ENCODE peak calls at places on chromosomes 6 and 20, in nine cellular contexts. L, I, Y, T, O, M, X, W and P are unnamed samples.
A peak's percentile ranks its signal among the peaks of the same experiment; 100 is the strongest.

GRCh38 chr6:64330694-64331309 is 695.2 kb downstream of the PHF3 start:
- DNase-seq in M (peak; percentile 19), I (peak; percentile 81), T (peak; percentile 65), L (peak; percentile 86), O (peak; percentile 43), W (peak; percentile 68), Y (peak; percentile 51), X (peak; percentile 88), P (peak; percentile 3)

GRCh38 chr20:46552460-46553420 is 2.3 kb upstream of the OCSTAMP start:
- DNase-seq in M (no peak), Y (no peak), O (no peak), W (no peak), X (no peak), I (no peak), L (no peak), T (no peak), P (no peak)

GRCh38 chr6:75422024-75422639 is 71.5 kb downstream of the FILIP1 start:
- DNase-seq in I (no peak), T (no peak), L (no peak), O (no peak), W (no peak), X (no peak), Y (no peak), M (no peak), P (no peak)

GRCh38 chr20:57610261-57610952 is 9.8 kb downstream of the ZBP1 start:
- DNase-seq in W (peak; percentile 39), O (no peak), M (no peak), X (peak; percentile 56), I (no peak), L (no peak), Y (no peak), T (no peak), P (no peak)

GRCh38 chr20:36231331-36231730 is 4.9 kb upstream of the AAR2 start:
- DNase-seq in O (no peak), M (no peak), I (no peak), W (no peak), Y (no peak), T (no peak), X (no peak), L (no peak), P (no peak)

GRCh38 chr6:161227004-161227950 is 46.6 kb downstream of the AGPAT4 start:
- DNase-seq in Y (no peak), I (no peak), X (no peak), M (no peak), T (no peak), O (no peak), W (no peak), L (no peak), P (no peak)

GRCh38 chr20:53852025-53852424 is 218.4 kb downstream of the BCAS1 start:
- DNase-seq in X (no peak), O (no peak), I (no peak), Y (no peak), W (no peak), T (no peak), M (no peak), L (peak; percentile 39), P (no peak)

GRCh38 chr20:36606171-36607116 is 865 bp downstream of the RAB5IF start:
- DNase-seq in I (peak; percentile 46), O (peak; percentile 61), T (no peak), L (peak; percentile 32), X (no peak), M (no peak), W (no peak), Y (no peak), P (no peak)

GRCh38 chr6:9621276-9621675 is 793.6 kb downstream of the TFAP2A start:
- DNase-seq in T (no peak), Y (no peak), I (no peak), O (no peak), W (no peak), L (no peak), M (no peak), X (no peak), P (peak; percentile 49)

GRCh38 chr6:49541936-49542335 is 8.5 kb upstream of the C6orf141 start:
- DNase-seq in Y (no peak), W (no peak), O (peak; percentile 15), L (peak; percentile 49), M (no peak), I (no peak), X (no peak), T (no peak), P (peak; percentile 33)

GRCh38 chr6:73156793-73157767 is 68.2 kb downstream of the KHDC1L start:
- DNase-seq in L (no peak), W (no peak), I (no peak), Y (no peak), O (no peak), M (no peak), X (no peak), T (no peak), P (no peak)

GRCh38 chr6:40295251-40295949 is 291.8 kb downstream of the LRFN2 start:
- DNase-seq in I (no peak), Y (no peak), W (no peak), L (no peak), M (no peak), O (no peak), X (no peak), T (no peak), P (no peak)

GRCh38 chr20:63782521-63782971 is 43.0 kb downstream of the SLC2A4RG start:
- DNase-seq in Y (no peak), L (no peak), X (no peak), T (no peak), M (no peak), I (no peak), O (no peak), W (no peak), P (no peak)

GRCh38 chr6:5718231-5718947 is 288.3 kb downstream of the NRN1 start:
- DNase-seq in Y (no peak), L (no peak), M (no peak), X (no peak), O (no peak), W (no peak), T (no peak), I (no peak), P (no peak)

GRCh38 chr20:53692465-53693067 is 98.9 kb upstream of the ZNF217 start:
- DNase-seq in O (no peak), Y (peak; percentile 59), I (no peak), T (no peak), M (no peak), L (peak; percentile 74), X (no peak), W (no peak), P (no peak)

GRCh38 chr6:165684333-165684732 is 21.3 kb upstream of the PDE10A start:
- DNase-seq in Y (no peak), T (no peak), O (no peak), X (no peak), W (no peak), I (no peak), L (peak; percentile 7), M (no peak), P (no peak)

GRCh38 chr20:9270831-9271230 is 201.9 kb downstream of the PLCB4 start:
- DNase-seq in L (peak; percentile 46), W (no peak), Y (no peak), M (no peak), T (no peak), X (no peak), O (peak; percentile 28), I (no peak), P (no peak)

DNA sequence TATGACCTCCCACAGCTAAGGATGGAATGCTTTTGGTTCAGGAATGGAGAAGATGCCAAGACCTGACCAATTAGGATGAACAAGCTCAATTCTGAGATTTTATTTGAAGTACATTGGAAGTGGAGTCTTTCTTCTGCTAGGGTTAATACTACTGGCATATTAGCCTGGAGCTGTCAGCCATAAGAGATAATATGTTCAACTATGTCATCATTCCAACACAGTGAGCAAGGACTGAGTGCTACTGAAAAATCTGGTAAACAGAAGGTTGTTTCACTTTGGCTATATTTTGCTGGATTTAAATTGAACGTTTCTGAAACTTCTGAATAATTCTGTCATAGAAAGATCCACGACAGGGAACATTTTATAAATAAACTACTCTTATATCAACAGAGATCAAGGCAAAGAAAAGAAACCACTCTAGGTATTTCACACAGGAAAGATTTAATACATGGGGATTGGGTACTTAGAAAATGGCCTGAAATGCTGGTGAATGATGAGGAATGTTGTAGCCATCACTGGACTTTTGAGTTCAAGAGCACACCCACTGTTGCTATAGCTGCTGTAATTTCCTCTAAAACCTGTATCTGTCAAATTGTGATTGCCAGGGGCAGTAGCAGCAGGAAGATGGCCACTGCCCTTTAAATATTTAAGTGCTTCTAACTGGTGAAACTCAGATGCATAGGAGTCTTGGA is 200.5 kb downstream of the PLCB4 start:
- DNase-seq in I (no peak), Y (no peak), L (no peak), M (no peak), O (no peak), X (no peak), T (no peak), W (no peak), P (no peak)
- H3K27ac ChIP-seq in I (no peak overlapping the region), Y (no peak overlapping the region), L (no peak overlapping the region), M (no peak overlapping the region), O (peak overlapping the region; percentile 55), X (no peak overlapping the region), T (no peak overlapping the region), W (no peak overlapping the region), P (no peak overlapping the region)

DNA sequence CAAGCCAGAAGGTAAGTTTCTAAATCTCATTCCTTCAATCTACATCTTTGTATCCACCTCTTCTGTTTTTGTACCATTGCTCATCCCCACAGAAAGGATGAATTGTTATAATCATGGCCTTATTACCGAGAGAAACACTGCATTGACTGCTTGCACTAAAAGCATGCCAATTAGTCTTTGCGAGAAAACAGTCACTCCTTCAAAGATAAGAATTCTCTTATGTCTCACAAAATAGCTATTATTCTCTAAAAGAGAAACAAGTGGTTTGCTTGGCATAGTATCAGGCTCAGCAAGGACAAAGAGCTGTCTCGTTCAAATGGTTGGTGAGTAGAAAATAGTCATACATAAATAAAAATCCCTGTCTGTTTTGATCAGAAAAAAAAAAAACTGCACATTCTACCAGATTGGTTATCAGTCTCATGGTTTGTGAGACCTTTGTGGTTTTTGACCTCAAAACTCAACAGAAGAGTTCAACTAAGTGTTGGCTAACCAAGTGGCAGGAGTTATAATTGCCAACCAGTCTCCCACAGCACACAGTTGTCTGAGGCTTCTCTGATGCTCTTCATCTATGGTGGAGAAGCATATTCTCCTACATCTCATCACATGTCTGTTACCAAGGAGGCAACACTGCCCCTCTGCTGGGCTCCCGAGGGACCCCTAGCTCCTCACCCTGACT is 35.1 kb upstream of the ARMH2 start:
- DNase-seq in O (no peak), Y (no peak), T (no peak), L (no peak), I (no peak), X (no peak), M (no peak), W (no peak), P (no peak)
- H3K27ac ChIP-seq in O (no peak overlapping the region), Y (no peak overlapping the region), T (peak overlapping the region; percentile 32), L (no peak overlapping the region), I (no peak overlapping the region), X (no peak overlapping the region), M (peak overlapping the region; percentile 34), W (no peak overlapping the region), P (no peak overlapping the region)

GRCh38 chr6:52577778-52578473 is 1.1 kb upstream of the TRAM2 start:
- DNase-seq in O (no peak), I (no peak), L (no peak), X (no peak), Y (no peak), W (no peak), T (no peak), M (no peak), P (no peak)
- H3K27ac ChIP-seq in O (peak overlapping the region; percentile 100), I (peak overlapping the region; percentile 97), L (peak overlapping the region; percentile 64), X (peak overlapping the region; percentile 97), Y (peak overlapping the region; percentile 93), W (peak overlapping the region; percentile 98), T (peak overlapping the region; percentile 94), M (peak overlapping the region; percentile 90), P (peak overlapping the region; percentile 80)

GRCh38 chr20:17663040-17663399 is 19.0 kb downstream of the RRBP1 start:
- DNase-seq in Y (no peak), I (no peak), M (no peak), L (no peak), X (peak; percentile 56), T (peak; percentile 49), O (no peak), W (no peak), P (no peak)
- H3K27ac ChIP-seq in Y (peak overlapping the region; percentile 79), I (no peak overlapping the region), M (peak overlapping the region; percentile 47), L (no peak overlapping the region), X (no peak overlapping the region), T (peak overlapping the region; percentile 75), O (no peak overlapping the region), W (peak overlapping the region; percentile 14), P (no peak overlapping the region)